ENCODE peak calls at places on chromosomes 12 and 14, in ten cellular contexts. Z is fibroblast of the aortic adventitia, A is AG04450, T is MM.1S, D is heart left ventricle, L is RWPE2, P is lower leg skin, Q is thoracic aorta, E is IMR-90, J is adrenal gland. C is an unnamed sample.

GRCh38 chr14:33726685-33727084 is 224.2 kb downstream of the EGLN3 start:
- DNase-seq in Z (no peak), A (no peak), T (no peak), D (no peak), L (no peak), P (no peak), Q (no peak), E (no peak), J (no peak), C (no peak)

GRCh38 chr12:131040491-131040890 is 86.8 kb downstream of the ADGRD1 start:
- DNase-seq in Z (no peak), A (no peak), T (no peak), D (peak; percentile 27), L (peak; percentile 17), P (no peak), Q (no peak), E (no peak), J (no peak), C (no peak)

GRCh38 chr12:15982071-15982470 is 70.9 kb downstream of the DERA start:
- DNase-seq in Z (peak; percentile 55), A (no peak), T (no peak), D (no peak), L (no peak), P (no peak), Q (no peak), E (peak; percentile 17), J (no peak), C (no peak)

GRCh38 chr12:127567531-127567930 is 699.4 kb upstream of the TMEM132C start:
- DNase-seq in Z (no peak), A (no peak), T (no peak), D (no peak), L (no peak), P (no peak), Q (no peak), E (no peak), J (no peak), C (no peak)

GRCh38 chr14:52350445-52350844 is 36.3 kb downstream of the PTGER2 start:
- DNase-seq in Z (no peak), A (no peak), T (no peak), D (no peak), L (no peak), P (no peak), Q (no peak), E (no peak), J (no peak), C (no peak)

GRCh38 chr12:112218150-112218549 is 92.8 kb downstream of the TRAFD1 start:
- DNase-seq in Z (peak; percentile 20), A (no peak), T (no peak), D (no peak), L (no peak), P (no peak), Q (no peak), E (peak; percentile 24), J (no peak), C (no peak)

GRCh38 chr12:107782067-107782466 is 7.6 kb downstream of the ASCL4 start:
- DNase-seq in Z (no peak), A (no peak), T (peak; percentile 72), D (no peak), L (no peak), P (no peak), Q (no peak), E (no peak), J (no peak), C (no peak)

GRCh38 chr12:24057920-24058476 is 108.5 kb upstream of the SOX5 start:
- DNase-seq in Z (no peak), A (no peak), T (no peak), D (no peak), L (no peak), P (no peak), Q (no peak), E (no peak), J (no peak), C (no peak)

GRCh38 chr12:116152268-116152667 is 125.2 kb downstream of the MED13L start:
- DNase-seq in Z (peak; percentile 56), A (peak; percentile 71), T (no peak), D (no peak), L (no peak), P (no peak), Q (no peak), E (peak; percentile 92), J (no peak), C (peak; percentile 56)

GRCh38 chr12:32983332-32983731 is 86.8 kb upstream of the PKP2 start:
- DNase-seq in Z (no peak), A (no peak), T (no peak), D (no peak), L (no peak), P (no peak), Q (no peak), E (no peak), J (no peak), C (no peak)

GRCh38 chr14:69500736-69501135 is 16.2 kb downstream of the PLEKHD1 start:
- DNase-seq in Z (no peak), A (no peak), T (no peak), D (no peak), L (peak; percentile 45), P (no peak), Q (no peak), E (no peak), J (no peak), C (no peak)

GRCh38 chr14:33925209-33925608 is 25.7 kb downstream of the EGLN3 start:
- DNase-seq in Z (no peak), A (no peak), T (no peak), D (no peak), L (no peak), P (no peak), Q (no peak), E (no peak), J (no peak), C (no peak)

GRCh38 chr12:124321556-124322270 is 26.8 kb downstream of the RFLNA start:
- DNase-seq in Z (peak; percentile 22), A (no peak), T (no peak), D (no peak), L (no peak), P (no peak), Q (no peak), E (peak; percentile 19), J (no peak), C (no peak)

GRCh38 chr14:29645117-29645516 is 282.5 kb downstream of the PRKD1 start:
- DNase-seq in Z (no peak), A (no peak), T (no peak), D (no peak), L (no peak), P (no peak), Q (no peak), E (peak; percentile 2), J (no peak), C (no peak)

DNA sequence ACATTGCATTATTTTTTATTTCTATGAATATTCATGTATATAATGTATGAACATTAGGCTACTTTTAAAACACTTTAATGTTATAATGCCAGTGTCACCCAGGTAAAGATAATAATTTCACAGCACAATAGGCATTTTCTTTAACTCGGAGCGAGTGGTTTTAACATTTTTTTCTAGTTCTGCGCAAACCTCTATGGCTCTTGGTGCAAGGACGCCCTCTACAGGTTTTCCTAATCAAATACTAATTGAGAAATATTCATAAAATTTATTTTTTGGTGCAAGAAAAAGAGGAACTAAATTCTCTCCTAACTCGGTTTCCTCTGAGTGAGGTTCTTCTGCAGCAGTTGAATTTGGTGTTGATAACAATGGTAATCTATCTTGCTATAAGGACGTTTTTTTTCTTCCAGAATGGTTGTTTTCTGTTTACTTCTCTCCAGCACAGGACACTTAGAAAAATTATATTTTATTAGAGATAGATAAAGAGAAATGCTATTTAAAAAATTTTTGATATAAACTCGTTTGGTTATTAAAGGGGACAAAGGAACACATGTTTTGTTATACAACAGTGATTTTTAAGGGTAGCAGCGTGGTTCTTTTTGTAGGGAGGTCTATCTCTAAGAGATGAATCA is 2.4 kb upstream of the WIF1 start:
- DNase-seq in Z (peak; percentile 54), A (no peak), T (peak; percentile 56), D (no peak), L (no peak), P (no peak), Q (no peak), E (peak; percentile 37), J (no peak), C (no peak)
- TF ChIP-seq CTCF in Z (peak; percentile 67), A (peak; percentile 73), T (peak; percentile 65), D (peak; percentile 67), L (peak; percentile 93), P (no peak), Q (no peak), E (peak; percentile 63), J (peak; percentile 76), C (peak; percentile 84)

GRCh38 chr12:12720052-12720451 is 2.9 kb downstream of the CDKN1B start:
- DNase-seq in Z (peak; percentile 25), A (no peak), T (peak; percentile 43), D (no peak), L (no peak), P (no peak), Q (no peak), E (no peak), J (no peak), C (no peak)
- H3K4me3 ChIP-seq in Z (peak overlapping the region; percentile 81), A (peak overlapping the region; percentile 96), T (peak overlapping the region; percentile 94), D (no peak overlapping the region), L (peak overlapping the region; percentile 86), P (no peak overlapping the region), Q (peak overlapping the region; percentile 98), E (peak overlapping the region; percentile 22), J (peak overlapping the region; percentile 91), C (peak overlapping the region; percentile 90)

GRCh38 chr12:76555226-76555767 is 4.3 kb downstream of the OSBPL8 start:
- DNase-seq in Z (peak; percentile 19), A (no peak), T (no peak), D (no peak), L (no peak), P (no peak), Q (no peak), E (peak; percentile 11), J (no peak), C (no peak)
- TF ChIP-seq CTCF in Z (peak; percentile 20), A (peak; percentile 31), T (no peak), D (peak; percentile 8), L (peak; percentile 9), P (no peak), Q (no peak), E (peak; percentile 6), J (no peak), C (no peak)

GRCh38 chr12:51907864-51908425 is 641 bp downstream of the ACVRL1 start:
- DNase-seq in Z (no peak), A (no peak), T (no peak), D (no peak), L (peak; percentile 32), P (no peak), Q (no peak), E (no peak), J (peak; percentile 48), C (no peak)

GRCh38 chr12:51908876-51909592 is 1.7 kb downstream of the ACVRL1 start:
- DNase-seq in Z (no peak), A (no peak), T (no peak), D (no peak), L (no peak), P (no peak), Q (no peak), E (no peak), J (no peak), C (no peak)

GRCh38 chr12:51906452-51907082 is 737 bp upstream of the ACVRL1 start:
- DNase-seq in Z (no peak), A (no peak), T (no peak), D (peak; percentile 58), L (peak; percentile 37), P (no peak), Q (no peak), E (no peak), J (peak; percentile 50), C (no peak)

GRCh38 chr12:51905507-51906438 is 1.5 kb upstream of the ACVRL1 start:
- DNase-seq in Z (peak; percentile 84), A (no peak), T (no peak), D (peak; percentile 81), L (peak; percentile 20), P (peak; percentile 83), Q (no peak), E (peak; percentile 40), J (peak; percentile 80), C (no peak)

GRCh38 chr12:51907083-51907863 is at the start of gene ACVRL1:
- DNase-seq in Z (no peak), A (no peak), T (no peak), D (no peak), L (peak; percentile 27), P (no peak), Q (no peak), E (no peak), J (peak; percentile 52), C (no peak)
- H3K4me3 ChIP-seq in Z (peak within 1 kb of the TSS; percentile 73), A (peak within 1 kb of the TSS; percentile 54), T (no peak within 1 kb of the TSS), D (peak within 1 kb of the TSS; percentile 66), L (no peak within 1 kb of the TSS), P (peak within 1 kb of the TSS; percentile 53), Q (peak within 1 kb of the TSS; percentile 75), E (peak within 1 kb of the TSS; percentile 36), J (peak within 1 kb of the TSS; percentile 65), C (peak within 1 kb of the TSS; percentile 48)

C was measured in epithelial cell of proximal tubule.